ENCODE peak calls at places on chromosomes 16 and 17, in six cellular contexts. P, B, C, F, K and N are unnamed samples.

GRCh38 chr16:14286381-14287230 is 215.5 kb downstream of the MRTFB start:
- DNase-seq in B (peak), C (no peak), K (no peak), F (no peak), P (no peak), N (no peak)

GRCh38 chr16:62029947-62030346 is 6.3 kb downstream of the CDH8 start:
- DNase-seq in C (no peak), B (no peak), P (no peak), K (no peak), F (no peak), N (no peak)

GRCh38 chr16:22317625-22318024 is 20.4 kb downstream of the POLR3E start:
- DNase-seq in F (no peak), B (no peak), K (no peak), P (no peak), C (no peak), N (no peak)

GRCh38 chr17:19338031-19338990 is 24.2 kb downstream of the B9D1 start:
- DNase-seq in F (peak), P (peak), C (no peak), K (peak), B (peak), N (no peak)

GRCh38 chr17:80264048-80264792 is 3.6 kb downstream of the RNF213 start:
- DNase-seq in B (no peak), F (no peak), C (no peak), K (no peak), P (no peak), N (no peak)

GRCh38 chr16:14360326-14361037 is 269.6 kb downstream of the PARN start:
- DNase-seq in F (no peak), P (no peak), B (no peak), K (no peak), C (no peak), N (no peak)

GRCh38 chr16:82864332-82865040 is 237.7 kb downstream of the CDH13 start:
- DNase-seq in B (no peak), C (no peak), P (no peak), F (no peak), K (no peak), N (no peak)

GRCh38 chr16:79209308-79209707 is 391.2 kb downstream of the MAF start:
- DNase-seq in P (no peak), B (no peak), K (no peak), C (no peak), F (no peak), N (no peak)

GRCh38 chr16:4371481-4372314 is at the start of gene VASN:
- DNase-seq in B (peak), F (peak), C (no peak), K (peak), P (no peak), N (peak)

GRCh38 chr16:46833465-46833810 is 2.5 kb upstream of the C16orf87 start:
- DNase-seq in F (no peak), B (no peak), P (no peak), K (peak), C (no peak), N (no peak)

GRCh38 chr17:28901866-28902818 is 737 bp downstream of the DHRS13 start:
- DNase-seq in F (no peak), P (peak), K (no peak), C (peak), B (no peak), N (no peak)

GRCh38 chr16:4376126-4376819 is 4.6 kb downstream of the VASN start:
- DNase-seq in C (no peak), F (no peak), B (peak), P (no peak), K (peak), N (peak)